ENCODE peak calls at places on chromosomes 16 and 17, in six cellular contexts. T is lung microvascular endothelial cell; Y is COR-L47; X is HS-5; U is SHP77; A is effector CD4-positive, alpha-beta T cell. R is an unnamed sample.

GRCh38 chr16:22216191-22216831 is 10.2 kb downstream of the EEF2K start:
- DNase-seq in T (peak; percentile 29), Y (no peak), X (no peak), U (no peak), A (no peak), R (no peak)

GRCh38 chr16:58098207-58099096 is 30.7 kb downstream of the CFAP20 start:
- DNase-seq in T (no peak), Y (peak; percentile 75), X (peak; percentile 16), U (no peak), A (no peak), R (no peak)

GRCh38 chr17:63587770-63588169 is 12.9 kb upstream of the TACO1 start:
- DNase-seq in T (no peak), Y (no peak), X (no peak), U (no peak), A (no peak), R (no peak)

GRCh38 chr16:51665599-51665998 is 514.5 kb upstream of the SALL1 start:
- DNase-seq in T (no peak), Y (peak; percentile 46), X (no peak), U (no peak), A (no peak), R (no peak)

GRCh38 chr16:69741519-69741918 is 13.2 kb downstream of the NOB1 start:
- DNase-seq in T (no peak), Y (no peak), X (no peak), U (no peak), A (no peak), R (no peak)

GRCh38 chr17:14311979-14312378 is 11.1 kb downstream of the HS3ST3B1 start:
- DNase-seq in T (no peak), Y (no peak), X (no peak), U (no peak), A (no peak), R (no peak)

GRCh38 chr17:46033392-46033791 is 34.3 kb downstream of the STH start:
- DNase-seq in T (no peak), Y (no peak), X (no peak), U (no peak), A (no peak), R (no peak)

GRCh38 chr16:10611825-10612342 is 31.5 kb upstream of the EMP2 start:
- DNase-seq in T (no peak), Y (no peak), X (no peak), U (no peak), A (no peak), R (peak; percentile 19)

GRCh38 chr16:1031666-1032065 is 40.9 kb upstream of the SSTR5 start:
- DNase-seq in T (no peak), Y (no peak), X (no peak), U (no peak), A (no peak), R (no peak)

GRCh38 chr16:50282010-50282538 is 15.7 kb downstream of the ADCY7 start:
- DNase-seq in T (peak; percentile 16), Y (no peak), X (no peak), U (no peak), A (peak; percentile 43), R (no peak)

GRCh38 chr16:67865318-67865717 is 7.5 kb upstream of the EDC4 start:
- DNase-seq in T (peak; percentile 53), Y (peak; percentile 44), X (no peak), U (peak; percentile 11), A (no peak), R (no peak)

GRCh38 chr16:684961-685696 is 995 bp upstream of the JMJD8 start:
- DNase-seq in T (no peak), Y (peak; percentile 96), X (no peak), U (peak; percentile 71), A (no peak), R (no peak)

GRCh38 chr16:887846-888245 is 82.9 kb downstream of the LMF1 start:
- DNase-seq in T (no peak), Y (no peak), X (no peak), U (no peak), A (no peak), R (no peak)

GRCh38 chr16:79632289-79632688 is 31.8 kb upstream of the MAF start:
- DNase-seq in T (no peak), Y (no peak), X (no peak), U (no peak), A (no peak), R (no peak)

GRCh38 chr16:79805621-79806020 is 205.1 kb upstream of the MAF start:
- DNase-seq in T (no peak), Y (no peak), X (no peak), U (no peak), A (no peak), R (no peak)

GRCh38 chr17:44916059-44916780 is 920 bp upstream of the GFAP start:
- DNase-seq in T (no peak), Y (no peak), X (no peak), U (no peak), A (no peak), R (no peak)

GRCh38 chr17:36515837-36516236 is 18.8 kb downstream of the MYO19 start:
- DNase-seq in T (no peak), Y (no peak), X (no peak), U (no peak), A (no peak), R (no peak)

GRCh38 chr16:11393366-11393765 is 48.1 kb downstream of the RMI2 start:
- DNase-seq in T (no peak), Y (no peak), X (no peak), U (no peak), A (no peak), R (no peak)

GRCh38 chr16:47727131-47727530 is 266.0 kb downstream of the PHKB start:
- DNase-seq in T (no peak), Y (no peak), X (no peak), U (no peak), A (no peak), R (no peak)

GRCh38 chr17:75087558-75088453 is at the start of gene SLC16A5:
- DNase-seq in T (peak; percentile 72), Y (peak; percentile 12), X (peak; percentile 67), U (no peak), A (peak; percentile 27), R (no peak)

GRCh38 chr16:81560979-81561657 is 116.5 kb downstream of the CMIP start:
- DNase-seq in T (peak; percentile 40), Y (no peak), X (no peak), U (no peak), A (no peak), R (no peak)

GRCh38 chr16:56603589-56603988 is 4.8 kb upstream of the MT2A start:
- DNase-seq in T (peak; percentile 68), Y (peak; percentile 62), X (no peak), U (peak; percentile 70), A (no peak), R (peak; percentile 41)

GRCh38 chr17:58447039-58447975 is 30.0 kb upstream of the RNF43 start:
- DNase-seq in T (peak; percentile 87), Y (peak; percentile 73), X (peak; percentile 31), U (peak; percentile 82), A (peak; percentile 22), R (peak; percentile 86)

GRCh38 chr16:87435399-87436224 is 43.5 kb downstream of the MAP1LC3B start:
- DNase-seq in T (peak; percentile 91), Y (no peak), X (peak; percentile 58), U (no peak), A (no peak), R (no peak)

GRCh38 chr16:19168173-19169080 is at the start of gene SYT17:
- DNase-seq in T (no peak), Y (peak; percentile 86), X (no peak), U (peak; percentile 54), A (no peak), R (peak; percentile 72)

GRCh38 chr17:58576679-58577367 is 62.4 kb upstream of the MTMR4 start:
- DNase-seq in T (no peak), Y (no peak), X (no peak), U (no peak), A (no peak), R (no peak)

R was measured in SK-N-DZ.